ENCODE peak calls at places on chromosomes 5 and 9, in four cellular contexts. K is cardiac fibroblast, I is brain microvascular endothelial cell, E is adrenal gland. W is an unnamed sample.

GRCh38 chr5:13316191-13316590 is 628.3 kb downstream of the DNAH5 start:
- DNase-seq in K (no peak), I (no peak), E (no peak), W (no peak)

GRCh38 chr5:74490814-74491213 is 149.7 kb downstream of the ENC1 start:
- DNase-seq in K (no peak), I (no peak), E (no peak), W (no peak)

GRCh38 chr5:172788771-172789686 is 18.0 kb upstream of the DUSP1 start:
- DNase-seq in K (no peak), I (no peak), E (peak), W (no peak)

GRCh38 chr5:52692039-52692438 is 95.7 kb upstream of the ITGA1 start:
- DNase-seq in K (peak), I (peak), E (no peak), W (peak)

GRCh38 chr9:80874276-80874675 is 815.1 kb downstream of the TLE1 start:
- DNase-seq in K (peak), I (peak), E (no peak), W (peak)

GRCh38 chr5:32302822-32303754 is 9.7 kb downstream of the MTMR12 start:
- DNase-seq in K (no peak), I (no peak), E (no peak), W (no peak)

GRCh38 chr5:36494756-36495637 is 111.4 kb upstream of the SLC1A3 start:
- DNase-seq in K (peak), I (peak), E (peak), W (no peak)

GRCh38 chr9:78295731-78296130 is 1.2 kb upstream of the PSAT1 start:
- DNase-seq in K (no peak), I (no peak), E (no peak), W (no peak)

GRCh38 chr9:68852941-68853340 is 147.9 kb downstream of the PIP5K1B start:
- DNase-seq in K (no peak), I (no peak), E (peak), W (no peak)

GRCh38 chr9:123470121-123470851 is 114.3 kb downstream of the CRB2 start:
- DNase-seq in K (no peak), I (no peak), E (no peak), W (no peak)

GRCh38 chr9:84711398-84711777 is 41.9 kb downstream of the NTRK2 start:
- DNase-seq in K (no peak), I (no peak), E (no peak), W (no peak)

GRCh38 chr5:74582853-74583252 is 57.7 kb downstream of the ENC1 start:
- DNase-seq in K (no peak), I (no peak), E (no peak), W (no peak)

GRCh38 chr5:98518754-98519153 is 254.7 kb upstream of the RGMB start:
- DNase-seq in K (no peak), I (no peak), E (no peak), W (no peak)

GRCh38 chr5:92779536-92779935 is 801.5 kb downstream of the NR2F1-AS1 start:
- DNase-seq in K (no peak), I (no peak), E (no peak), W (no peak)

GRCh38 chr9:90058364-90058763 is 453.6 kb downstream of the GADD45G start:
- DNase-seq in K (no peak), I (no peak), E (no peak), W (no peak)

GRCh38 chr5:172235827-172236749 is 42.1 kb downstream of the EFCAB9 start:
- DNase-seq in K (no peak), I (peak), E (no peak), W (no peak)

GRCh38 chr9:86573886-86574285 is 219.7 kb upstream of the TUT7 start:
- DNase-seq in K (no peak), I (no peak), E (no peak), W (no peak)

GRCh38 chr9:95876595-95876994 is 1.1 kb downstream of the ERCC6L2 start:
- DNase-seq in K (peak), I (peak), E (no peak), W (no peak)

GRCh38 chr9:114097613-114098020 is 1.5 kb downstream of the KIF12 start:
- DNase-seq in K (peak), I (no peak), E (no peak), W (no peak)

GRCh38 chr5:37005252-37005651 is 128.7 kb downstream of the NIPBL start:
- DNase-seq in K (peak), I (no peak), E (no peak), W (no peak)

GRCh38 chr5:93532370-93532769 is 48.6 kb downstream of the NR2F1-AS1 start:
- DNase-seq in K (peak), I (peak), E (peak), W (peak)

GRCh38 chr5:167592114-167592513 is 699.3 kb upstream of the WWC1 start:
- DNase-seq in K (peak), I (no peak), E (no peak), W (no peak)

GRCh38 chr5:106195679-106196078 is 1475.1 kb downstream of the EFNA5 start:
- DNase-seq in K (no peak), I (no peak), E (no peak), W (no peak)

GRCh38 chr9:21872696-21873095 is 70.3 kb downstream of the MTAP start:
- DNase-seq in K (no peak), I (no peak), E (no peak), W (no peak)

GRCh38 chr9:134208310-134208841 is 44.0 kb upstream of the RNU6ATAC start:
- DNase-seq in K (peak), I (no peak), E (no peak), W (peak)

GRCh38 chr5:172722309-172722815 is 48.6 kb downstream of the DUSP1 start:
- DNase-seq in K (no peak), I (no peak), E (peak), W (no peak)

GRCh38 chr5:179585903-179586511 is 35.7 kb downstream of the RUFY1 start:
- DNase-seq in K (no peak), I (no peak), E (no peak), W (no peak)

GRCh38 chr9:136517012-136517743 is 28.7 kb downstream of the NOTCH1 start:
- DNase-seq in K (no peak), I (no peak), E (no peak), W (no peak)

GRCh38 chr5:15105799-15106393 is 234.3 kb upstream of the ANKH start:
- DNase-seq in K (peak), I (peak), E (peak), W (peak)

GRCh38 chr9:131773911-131774379 is 34.1 kb upstream of the RAPGEF1 start:
- DNase-seq in K (peak), I (peak), E (peak), W (peak)

GRCh38 chr9:111842313-111842712 is 47.6 kb upstream of the SHOC1 start:
- DNase-seq in K (peak), I (no peak), E (no peak), W (no peak)

GRCh38 chr5:104909803-104910202 is 1347.2 kb upstream of the NUDT12 start:
- DNase-seq in K (peak), I (no peak), E (no peak), W (no peak)

GRCh38 chr5:36740259-36740898 is 134.0 kb downstream of the SLC1A3 start:
- DNase-seq in K (peak), I (no peak), E (no peak), W (no peak)

GRCh38 chr5:139061856-139062255 is 136.3 kb downstream of the SIL1 start:
- DNase-seq in K (peak), I (peak), E (no peak), W (peak)

GRCh38 chr9:114082017-114082735 is 4.1 kb upstream of the AMBP start:
- DNase-seq in K (peak), I (peak), E (peak), W (peak)

GRCh38 chr5:141677415-141677814 is 4.6 kb downstream of the ARAP3 start:
- DNase-seq in K (no peak), I (no peak), E (no peak), W (no peak)

DNA sequence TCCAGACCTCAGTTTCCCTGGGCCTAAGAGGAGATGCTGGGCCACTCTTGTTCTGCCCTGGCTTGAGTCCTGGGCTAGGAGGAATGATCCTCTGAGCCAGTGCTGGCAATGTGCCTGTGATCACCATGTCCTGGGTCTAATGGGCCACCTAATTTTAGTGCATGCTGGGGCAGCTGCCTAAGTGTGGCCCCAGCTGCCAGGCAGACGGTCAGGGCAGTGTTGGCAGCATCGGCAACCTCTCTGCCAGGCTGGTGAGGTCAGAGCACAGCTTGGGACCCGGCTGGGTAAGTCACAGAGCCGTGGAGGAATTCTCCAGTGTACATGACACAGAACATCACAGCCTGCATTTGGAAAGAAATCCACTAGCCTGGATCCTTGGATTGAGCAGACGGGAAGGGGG is 21.4 kb upstream of the PITX1 start:
- DNase-seq in K (no peak), I (no peak), E (no peak), W (no peak)
- H3K4me3 ChIP-seq in K (no peak), I (no peak), E (no peak), W (no peak)

GRCh38 chr5:149990518-149991376 is 9.7 kb downstream of the TIGD6 start:
- DNase-seq in K (peak), I (peak), E (peak), W (peak)
- TF ChIP-seq CTCF in K (peak), I (peak), E (peak), W (peak)

GRCh38 chr5:113150821-113151220 is 174.2 kb downstream of the DCP2 start:
- DNase-seq in K (no peak), I (peak), E (peak), W (no peak)
- H3K4me3 ChIP-seq in K (no peak), I (no peak), E (no peak), W (no peak)

DNA sequence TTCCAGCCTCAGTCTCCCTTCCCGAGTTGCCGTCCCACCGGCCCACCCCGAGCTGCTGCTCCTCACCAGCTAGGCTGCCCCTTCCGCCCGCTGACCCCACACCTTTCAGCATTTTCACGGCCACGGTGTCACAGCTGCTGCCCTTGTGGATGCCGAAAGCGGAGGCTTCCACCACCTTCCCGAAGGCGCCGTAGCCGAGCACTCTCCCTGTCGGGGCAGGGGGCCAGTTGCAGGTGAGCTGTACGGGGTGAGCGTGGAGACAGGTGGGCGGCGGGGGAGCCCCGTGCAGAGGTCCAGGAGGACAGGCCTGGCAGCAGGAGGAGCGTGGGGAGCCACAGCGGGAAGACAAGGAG is 28.2 kb upstream of the SCGB3A1 start:
- DNase-seq in K (no peak), I (no peak), E (no peak), W (no peak)
- TF ChIP-seq CTCF in K (no peak), I (no peak), E (no peak), W (no peak)

GRCh38 chr5:73233461-73234151 is 60.6 kb downstream of the TMEM174 start:
- DNase-seq in K (no peak), I (no peak), E (no peak), W (no peak)

GRCh38 chr5:73236541-73237128 is 63.6 kb downstream of the TMEM174 start:
- DNase-seq in K (no peak), I (no peak), E (no peak), W (no peak)

GRCh38 chr5:73232266-73233041 is 59.5 kb downstream of the TMEM174 start:
- DNase-seq in K (no peak), I (no peak), E (no peak), W (no peak)

GRCh38 chr5:73233053-73233460 is 60.1 kb downstream of the TMEM174 start:
- DNase-seq in K (no peak), I (no peak), E (no peak), W (no peak)

DNA sequence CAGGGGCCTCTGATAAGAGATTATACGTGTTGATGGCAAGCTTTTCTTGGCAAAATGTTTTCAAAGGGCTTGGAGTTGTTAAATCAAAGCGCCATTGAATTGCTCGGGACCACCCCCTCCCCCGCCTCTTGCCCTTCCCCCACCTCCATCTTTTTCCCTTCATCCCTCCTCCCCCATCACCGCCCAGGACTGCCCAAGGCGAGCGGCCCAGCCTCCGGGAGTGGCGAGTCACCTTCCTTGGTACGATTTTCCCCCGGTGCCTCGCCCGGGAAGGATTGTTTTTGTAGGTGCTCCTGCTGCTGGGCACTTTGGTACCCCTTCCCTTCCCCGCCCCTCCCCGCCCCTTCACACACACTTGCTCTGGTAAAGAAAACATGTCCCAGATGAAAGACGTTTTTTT is 61.2 kb downstream of the TMEM174 start:
- DNase-seq in K (no peak), I (no peak), E (no peak), W (no peak)
- H3K4me3 ChIP-seq in K (no peak), I (peak), E (peak), W (no peak)

DNA sequence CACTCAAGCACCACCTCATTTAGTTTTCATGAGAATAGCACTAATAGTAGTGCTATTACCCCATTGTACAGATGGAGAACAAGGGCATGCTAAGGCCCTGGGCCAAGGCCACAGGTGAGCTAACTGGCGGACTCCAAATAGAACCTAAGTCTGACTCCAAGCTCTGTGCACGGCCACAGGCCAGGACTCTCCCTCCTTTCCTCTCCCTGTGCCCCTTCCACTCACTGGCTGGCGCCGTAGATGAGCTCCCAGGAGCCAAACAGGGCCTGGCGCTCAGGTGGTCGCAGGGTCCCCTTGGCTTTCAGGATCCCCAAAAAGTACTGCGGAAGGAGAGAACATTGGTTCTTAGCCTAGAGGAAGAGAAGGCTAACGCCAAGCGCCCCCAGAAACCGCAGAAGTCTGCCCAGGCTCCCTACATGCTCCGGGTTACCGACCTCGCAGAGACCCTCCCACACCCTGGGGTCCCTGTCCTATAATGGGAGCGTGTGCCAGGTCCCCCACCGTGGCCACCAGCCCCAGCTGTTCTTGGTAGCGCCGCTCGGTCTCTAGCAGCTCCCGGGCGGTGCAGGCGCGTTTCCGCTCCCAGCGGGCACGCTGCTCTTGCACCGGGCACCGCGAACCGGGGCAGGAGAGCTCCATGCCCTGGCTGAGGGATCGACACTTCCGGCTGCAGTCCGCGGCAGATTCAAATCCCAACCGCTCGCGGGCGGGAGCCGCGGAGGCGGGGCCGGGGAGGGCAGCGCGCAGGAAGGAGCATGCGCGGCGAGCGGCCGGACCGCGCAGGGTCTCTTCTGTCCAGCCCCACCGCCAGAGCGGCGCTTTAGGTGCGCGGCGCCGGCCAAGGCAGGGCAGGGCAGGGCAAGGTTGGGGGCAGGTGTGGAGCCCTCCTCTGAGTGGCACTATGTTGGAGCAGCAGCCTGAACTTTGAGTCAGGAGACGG is at the start of gene ARHGEF39:
- DNase-seq in K (peak), I (peak), E (peak), W (no peak)
- TF ChIP-seq CTCF in K (no peak), I (peak), E (no peak), W (peak)

GRCh38 chr5:39503148-39503547 is 78.4 kb upstream of the DAB2 start:
- DNase-seq in K (peak), I (no peak), E (no peak), W (no peak)

GRCh38 chr5:39501403-39501802 is 76.6 kb upstream of the DAB2 start:
- DNase-seq in K (peak), I (peak), E (peak), W (no peak)

GRCh38 chr5:39500656-39501295 is 76.0 kb upstream of the DAB2 start:
- DNase-seq in K (no peak), I (no peak), E (no peak), W (no peak)

GRCh38 chr5:39505751-39506150 is 81.0 kb upstream of the DAB2 start:
- DNase-seq in K (no peak), I (no peak), E (no peak), W (no peak)

DNA sequence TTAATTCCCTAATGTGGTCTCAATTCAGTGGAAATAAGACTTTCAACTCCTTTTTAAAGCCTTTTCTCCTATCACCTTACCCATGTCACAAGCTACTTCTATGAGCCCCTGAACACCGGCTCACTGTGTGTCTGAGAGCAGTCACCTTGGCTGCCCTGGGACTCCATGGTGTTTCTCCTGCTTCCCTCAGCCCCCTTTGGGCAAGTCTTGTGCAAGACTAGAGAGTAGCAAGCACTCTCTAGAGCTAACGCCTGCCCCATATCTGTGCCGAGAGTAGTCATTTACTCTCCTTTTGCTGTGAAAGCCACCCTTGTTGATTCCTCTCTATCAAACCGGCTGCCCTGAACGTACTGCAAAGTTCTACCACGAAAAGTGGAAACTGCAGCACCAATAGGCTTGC is 77.9 kb upstream of the DAB2 start:
- DNase-seq in K (no peak), I (no peak), E (no peak), W (no peak)
- H3K4me3 ChIP-seq in K (no peak), I (no peak), E (no peak), W (no peak)

W was measured in HFF-Myc.